ENCODE peak calls at places on chromosomes 11 and 22, in six cellular contexts. H is sigmoid colon, A is prostate gland, F is Panc1, Q is stomach, Y is HL-60. B is an unnamed sample.

GRCh38 chr11:75342231-75342918 is 9.1 kb downstream of the ARRB1 start:
- DNase-seq in Y (no peak), A (no peak), H (no peak), Q (no peak), F (no peak), B (no peak)

GRCh38 chr22:39776295-39776694 is 117.3 kb downstream of the ENTHD1 start:
- DNase-seq in A (no peak), F (no peak), Q (no peak), H (no peak), Y (no peak), B (no peak)

GRCh38 chr11:3008746-3009336 is 16.7 kb upstream of the NAP1L4 start:
- DNase-seq in Y (no peak), A (no peak), F (no peak), Q (no peak), H (peak), B (no peak)

GRCh38 chr22:36409911-36410756 is 22.4 kb upstream of the MYH9 start:
- DNase-seq in A (peak), Y (no peak), H (peak), F (no peak), Q (peak), B (peak)

GRCh38 chr11:32529994-32530588 is 53.5 kb upstream of the EIF3M start:
- DNase-seq in F (no peak), A (no peak), H (no peak), Q (no peak), Y (no peak), B (no peak)

GRCh38 chr11:60918941-60919275 is 5.0 kb downstream of the TMEM109 start:
- DNase-seq in Y (no peak), Q (no peak), F (no peak), H (no peak), A (no peak), B (no peak)

GRCh38 chr11:71182791-71183556 is 69.4 kb downstream of the SHANK2 start:
- DNase-seq in Y (no peak), F (no peak), A (no peak), Q (no peak), H (peak), B (no peak)

GRCh38 chr22:38110008-38110862 is at the start of gene BAIAP2L2:
- DNase-seq in A (no peak), Q (peak), H (no peak), Y (no peak), F (no peak), B (peak)

GRCh38 chr11:70146309-70146708 is 56.8 kb upstream of the FADD start:
- DNase-seq in A (no peak), F (no peak), Q (no peak), H (no peak), Y (no peak), B (no peak)

GRCh38 chr11:44615041-44615513 is 49.6 kb downstream of the CD82 start:
- DNase-seq in F (no peak), Q (no peak), A (no peak), Y (no peak), H (peak), B (no peak)

GRCh38 chr11:134040386-134041297 is 28.2 kb upstream of the JAM3 start:
- DNase-seq in Q (no peak), H (peak), F (no peak), Y (no peak), A (no peak), B (no peak)

GRCh38 chr11:12165237-12165875 is 55.0 kb downstream of the MICAL2 start:
- DNase-seq in A (no peak), Q (no peak), F (no peak), Y (no peak), H (no peak), B (no peak)

GRCh38 chr11:2899080-2899783 is 13.7 kb upstream of the CDKN1C start:
- DNase-seq in A (peak), F (no peak), Q (no peak), H (peak), Y (no peak), B (no peak)

GRCh38 chr22:36931446-36931845 is 18.0 kb downstream of the CSF2RB start:
- DNase-seq in F (no peak), A (no peak), Y (no peak), Q (no peak), H (no peak), B (no peak)

GRCh38 chr11:77171885-77172665 is 44.0 kb downstream of the MYO7A start:
- DNase-seq in F (no peak), H (no peak), Y (no peak), Q (no peak), A (no peak), B (no peak)

GRCh38 chr11:127070808-127071207 is 70.2 kb upstream of the KIRREL3 start:
- DNase-seq in Y (no peak), F (no peak), Q (no peak), A (no peak), H (no peak), B (no peak)

GRCh38 chr11:129115652-129116585 is 76.2 kb downstream of the ARHGAP32 start:
- DNase-seq in H (no peak), Q (no peak), F (no peak), Y (no peak), A (no peak), B (no peak)

GRCh38 chr22:17753401-17753989 is 20.8 kb downstream of the BID start:
- DNase-seq in Q (no peak), A (no peak), F (no peak), Y (no peak), H (no peak), B (no peak)

GRCh38 chr11:126026579-126026978 is 36.1 kb downstream of the CDON start:
- DNase-seq in F (no peak), H (no peak), Y (no peak), Q (no peak), A (no peak), B (no peak)

GRCh38 chr22:31346733-31347250 is 646 bp upstream of the PATZ1 start:
- DNase-seq in A (peak), Y (peak), Q (peak), H (peak), F (no peak), B (peak)

GRCh38 chr11:128359515-128359914 is 227.8 kb downstream of the ETS1 start:
- DNase-seq in H (no peak), Q (no peak), F (no peak), A (no peak), Y (no peak), B (no peak)

GRCh38 chr11:62705401-62705800 is 1.8 kb downstream of the BSCL2 start:
- DNase-seq in Q (no peak), A (no peak), F (no peak), Y (no peak), H (no peak), B (no peak)

GRCh38 chr11:85257837-85258236 is 369.3 kb downstream of the DLG2 start:
- DNase-seq in Q (no peak), H (no peak), F (no peak), Y (peak), A (no peak), B (no peak)

GRCh38 chr11:94329501-94329900 is 25.1 kb downstream of the IZUMO1R start:
- DNase-seq in A (no peak), Q (no peak), H (no peak), F (no peak), Y (no peak), B (no peak)

GRCh38 chr11:61004037-61004641 is 32.7 kb downstream of the CD6 start:
- DNase-seq in Q (no peak), A (no peak), Y (no peak), F (no peak), H (no peak), B (no peak)

GRCh38 chr11:59271811-59272327 is 59.1 kb upstream of the MPEG1 start:
- DNase-seq in A (no peak), H (no peak), Q (no peak), Y (no peak), F (no peak), B (no peak)

GRCh38 chr11:1570896-1571759 is 943 bp downstream of the DUSP8 start:
- DNase-seq in H (peak), A (no peak), Q (no peak), F (no peak), Y (no peak), B (no peak)

GRCh38 chr11:36385121-36385530 is 89.0 kb downstream of the PRR5L start:
- DNase-seq in A (no peak), H (no peak), Q (no peak), F (no peak), Y (no peak), B (no peak)

GRCh38 chr11:122781378-122782040 is 56.8 kb upstream of the CRTAM start:
- DNase-seq in Y (peak), A (peak), H (peak), F (peak), Q (peak), B (peak)
- TF ChIP-seq POLR2AphosphoS5 in Y (no peak), A (peak), H (no peak), F (no peak), Q (no peak), B (no peak)

GRCh38 chr11:132114185-132114584 is 743.8 kb downstream of the NTM start:
- DNase-seq in A (no peak), H (no peak), F (no peak), Y (no peak), Q (peak), B (peak)
- TF ChIP-seq CTCF in A (no peak), H (no peak), F (peak), Y (peak), Q (peak), B (no peak)

DNA sequence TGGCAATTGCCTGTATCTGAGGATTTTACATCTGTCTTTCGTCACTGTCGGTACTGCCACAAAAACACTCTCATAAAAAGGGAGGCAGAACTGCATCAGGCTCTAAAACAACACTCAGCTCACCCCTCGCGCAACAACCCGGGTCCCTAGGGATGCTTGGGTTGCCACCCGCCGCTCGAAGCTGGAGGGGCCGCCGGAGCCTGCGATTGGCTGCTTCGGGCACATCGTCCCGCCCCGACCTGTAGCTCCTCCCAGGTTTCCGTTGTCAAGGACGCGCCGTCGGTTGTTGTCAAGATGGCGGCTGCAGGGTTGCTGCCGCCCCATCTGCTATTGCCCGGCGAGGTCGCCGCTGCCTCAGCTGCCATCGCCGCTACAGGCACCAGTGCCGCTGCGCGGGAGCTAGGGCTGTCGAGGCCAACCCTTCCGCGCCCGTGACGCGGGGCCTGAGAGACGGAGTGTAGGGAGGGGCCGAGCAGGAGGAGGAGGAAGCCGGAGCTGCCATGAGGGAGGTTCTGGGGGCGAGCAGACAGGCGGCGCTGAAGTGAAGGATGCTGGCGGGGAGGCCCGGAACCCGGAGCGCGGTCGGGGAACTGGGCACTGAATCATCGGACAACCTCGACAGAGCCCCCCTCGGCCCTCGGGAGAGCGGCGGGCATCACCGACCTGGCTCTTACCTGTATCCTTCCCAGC is at the start of gene CEP126:
- DNase-seq in Y (peak), H (peak), Q (peak), A (peak), F (peak), B (peak)
- TF ChIP-seq POLR2AphosphoS5 in Y (no peak), H (peak), Q (peak), A (peak), F (no peak), B (peak)

GRCh38 chr22:20057596-20058268 is 22.3 kb upstream of the DGCR8 start:
- DNase-seq in F (no peak), H (no peak), Y (no peak), Q (no peak), A (no peak), B (no peak)
- TF ChIP-seq CTCF in F (no peak), H (no peak), Y (no peak), Q (no peak), A (no peak), B (no peak)

GRCh38 chr11:66856496-66857233 is at the start of gene LRFN4:
- DNase-seq in F (no peak), Q (peak), H (peak), Y (no peak), A (no peak), B (peak)

GRCh38 chr11:66857234-66857926 is 516 bp downstream of the LRFN4 start:
- DNase-seq in A (no peak), Q (no peak), H (peak), Y (peak), F (no peak), B (no peak)

GRCh38 chr11:66854231-66854661 is 2.6 kb upstream of the LRFN4 start:
- DNase-seq in F (no peak), Q (no peak), A (no peak), H (no peak), Y (no peak), B (no peak)

GRCh38 chr11:66854729-66855211 is 2.1 kb upstream of the LRFN4 start:
- DNase-seq in A (no peak), Q (no peak), F (no peak), Y (no peak), H (peak), B (no peak)

DNA sequence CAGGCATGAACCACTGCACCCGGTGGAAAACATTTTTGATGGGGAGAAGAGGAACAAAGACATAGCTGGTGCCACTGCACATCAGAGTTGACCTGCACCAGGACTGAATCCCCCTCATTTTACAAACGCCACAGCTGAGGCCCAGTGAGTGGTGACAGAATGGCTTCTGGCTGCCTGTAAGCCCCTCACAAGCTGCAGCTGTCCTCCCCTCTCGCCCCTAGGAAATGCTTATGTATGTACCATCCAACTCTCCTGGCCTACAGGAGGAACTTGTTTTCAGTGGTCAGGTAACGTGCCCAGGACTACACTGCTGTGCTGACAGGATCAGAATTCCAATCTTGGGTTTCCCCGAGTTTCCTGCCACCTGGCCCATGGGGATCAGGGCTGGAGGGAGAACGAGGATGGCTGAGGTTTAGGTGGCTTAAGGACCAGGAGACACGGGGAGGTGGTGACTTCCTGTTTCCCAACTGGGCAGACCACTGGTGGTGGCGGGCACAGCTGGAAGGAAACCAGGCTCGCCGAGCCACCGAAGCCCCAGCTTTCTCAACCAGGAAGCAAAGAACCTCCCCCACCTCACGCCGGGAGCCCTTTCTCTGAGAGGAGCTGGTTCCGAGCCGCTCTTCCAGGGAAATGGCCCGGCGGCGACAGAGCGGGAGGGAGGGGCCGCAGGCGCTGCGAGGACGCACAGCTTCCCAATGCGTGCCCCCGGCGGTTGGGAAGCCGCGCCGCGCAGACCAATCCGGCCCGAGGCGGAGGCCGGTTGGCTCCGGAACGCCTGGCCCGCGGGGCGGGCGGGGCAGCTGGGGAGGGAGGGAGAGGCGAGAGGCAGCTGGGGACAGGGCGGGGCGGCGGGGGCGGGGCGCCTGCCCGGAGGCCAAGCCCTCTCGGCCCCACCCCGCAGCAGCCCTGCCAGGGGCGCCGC is 1.0 kb upstream of the LRFN4 start:
- DNase-seq in H (peak), Y (peak), Q (peak), F (peak), A (peak), B (peak)
- TF ChIP-seq POLR2AphosphoS5 in H (peak), Y (peak), Q (peak), F (peak), A (peak), B (peak)

DNA sequence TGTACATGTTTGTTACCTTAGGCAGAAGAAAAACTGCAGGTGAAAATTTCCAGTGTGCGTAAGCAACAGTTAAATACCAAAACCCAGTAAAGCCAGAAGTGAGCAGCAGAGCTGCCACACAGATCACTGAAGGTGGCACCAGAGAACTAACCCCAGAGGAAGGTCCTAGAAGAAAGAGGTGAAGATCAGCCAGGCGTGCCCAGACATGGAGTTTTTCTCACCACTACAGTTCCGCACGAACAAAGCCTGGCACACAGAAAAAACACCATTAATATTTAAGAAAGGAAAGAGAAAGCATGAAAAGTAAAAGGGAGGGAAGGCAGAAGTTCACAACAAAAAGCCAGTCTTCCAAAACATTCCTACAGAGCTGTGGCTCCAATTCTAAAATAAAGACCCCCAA is 60.7 kb downstream of the STK33 start:
- DNase-seq in A (no peak), Y (no peak), F (no peak), H (no peak), Q (no peak), B (no peak)
- TF ChIP-seq CTCF in A (no peak), Y (no peak), F (peak), H (no peak), Q (no peak), B (no peak)